ENCODE peak calls at places on chromosomes 2 and 18, in nine cellular contexts. K is endothelial cell, R is upper lobe of left lung, J is sigmoid colon, N is left ventricle myocardium inferior, P is WTC11, V is fibroblast of mammary gland, C is NB4, U is HFFc6. Z is an unnamed sample.

GRCh38 chr18:44130365-44130942 is 550.2 kb upstream of the SETBP1 start:
- DNase-seq in K (peak; percentile 51), R (no peak), J (no peak), N (no peak), P (peak; percentile 33), V (peak; percentile 60), C (peak; percentile 54), U (no peak), Z (no peak)

GRCh38 chr2:113370478-113371091 is 66.9 kb upstream of the ZNG1B start:
- DNase-seq in K (peak; percentile 65), R (no peak), J (peak; percentile 81), N (peak; percentile 40), P (peak; percentile 72), V (peak; percentile 76), C (peak; percentile 82), U (peak; percentile 73), Z (peak; percentile 75)

GRCh38 chr18:56929861-56930260 is 217.0 kb upstream of the BOD1L2 start:
- DNase-seq in K (no peak), R (peak; percentile 10), J (no peak), N (no peak), P (no peak), V (no peak), C (no peak), U (no peak), Z (no peak)

GRCh38 chr18:63131106-63131943 is 188.2 kb downstream of the BCL2 start:
- DNase-seq in K (peak; percentile 28), R (no peak), J (peak; percentile 73), N (no peak), P (peak; percentile 45), V (peak; percentile 72), C (peak; percentile 70), U (peak; percentile 48), Z (no peak)

GRCh38 chr2:189662674-189663226 is 1.5 kb downstream of the ASNSD1 start:
- DNase-seq in K (no peak), R (peak; percentile 2), J (no peak), N (no peak), P (no peak), V (no peak), C (no peak), U (no peak), Z (no peak)

GRCh38 chr18:58700209-58700608 is 28.9 kb downstream of the MALT1 start:
- DNase-seq in K (no peak), R (no peak), J (no peak), N (no peak), P (no peak), V (no peak), C (no peak), U (no peak), Z (no peak)

GRCh38 chr2:128424806-128425205 is 106.1 kb upstream of the HS6ST1 start:
- DNase-seq in K (no peak), R (no peak), J (peak; percentile 27), N (no peak), P (no peak), V (no peak), C (no peak), U (no peak), Z (no peak)

GRCh38 chr2:201807452-201807980 is 1.2 kb downstream of the CDK15 start:
- DNase-seq in K (no peak), R (no peak), J (peak; percentile 72), N (peak; percentile 34), P (no peak), V (peak; percentile 94), C (no peak), U (peak; percentile 43), Z (no peak)

GRCh38 chr2:164898475-164898874 is 56.9 kb downstream of the SLC38A11 start:
- DNase-seq in K (no peak), R (no peak), J (no peak), N (no peak), P (no peak), V (peak; percentile 48), C (no peak), U (peak; percentile 72), Z (no peak)

GRCh38 chr2:174535757-174536703 is 49.2 kb upstream of the GPR155 start:
- DNase-seq in K (no peak), R (no peak), J (no peak), N (no peak), P (no peak), V (no peak), C (no peak), U (no peak), Z (no peak)

GRCh38 chr2:105895995-105896764 is 151.5 kb downstream of the NCK2 start:
- DNase-seq in K (no peak), R (no peak), J (no peak), N (no peak), P (no peak), V (no peak), C (no peak), U (no peak), Z (no peak)

GRCh38 chr18:75132931-75133525 is 75.9 kb downstream of the PTGR3 start:
- DNase-seq in K (no peak), R (no peak), J (no peak), N (no peak), P (no peak), V (no peak), C (no peak), U (no peak), Z (peak; percentile 30)

DNA sequence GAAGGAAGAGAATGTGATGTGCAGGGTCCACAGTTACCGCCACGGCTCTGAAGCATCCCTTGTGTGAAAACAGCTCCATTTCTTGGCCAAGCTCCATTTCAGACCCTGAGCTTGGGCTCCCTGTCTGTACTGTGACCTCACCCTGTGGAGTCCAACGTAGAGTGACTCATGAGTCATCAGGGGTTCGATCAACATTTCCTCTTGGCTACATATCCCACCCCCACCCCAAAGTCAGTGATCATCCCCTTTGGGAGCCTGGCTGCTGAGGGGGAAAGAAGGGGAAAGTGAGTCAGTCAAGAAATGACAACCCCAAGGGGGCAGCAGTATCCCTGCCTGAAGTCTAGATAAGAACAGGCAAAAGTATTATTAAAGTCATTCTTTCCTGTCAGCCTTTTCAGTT is 62.2 kb downstream of the PAPOLG start:
- DNase-seq in K (no peak), R (no peak), J (no peak), N (no peak), P (no peak), V (peak; percentile 25), C (peak; percentile 63), U (no peak), Z (no peak)
- TF ChIP-seq CTCF in K (no peak), R (no peak), J (no peak), N (no peak), P (no peak), V (peak; percentile 28), C (peak; percentile 25), U (peak; percentile 55), Z (no peak)

DNA sequence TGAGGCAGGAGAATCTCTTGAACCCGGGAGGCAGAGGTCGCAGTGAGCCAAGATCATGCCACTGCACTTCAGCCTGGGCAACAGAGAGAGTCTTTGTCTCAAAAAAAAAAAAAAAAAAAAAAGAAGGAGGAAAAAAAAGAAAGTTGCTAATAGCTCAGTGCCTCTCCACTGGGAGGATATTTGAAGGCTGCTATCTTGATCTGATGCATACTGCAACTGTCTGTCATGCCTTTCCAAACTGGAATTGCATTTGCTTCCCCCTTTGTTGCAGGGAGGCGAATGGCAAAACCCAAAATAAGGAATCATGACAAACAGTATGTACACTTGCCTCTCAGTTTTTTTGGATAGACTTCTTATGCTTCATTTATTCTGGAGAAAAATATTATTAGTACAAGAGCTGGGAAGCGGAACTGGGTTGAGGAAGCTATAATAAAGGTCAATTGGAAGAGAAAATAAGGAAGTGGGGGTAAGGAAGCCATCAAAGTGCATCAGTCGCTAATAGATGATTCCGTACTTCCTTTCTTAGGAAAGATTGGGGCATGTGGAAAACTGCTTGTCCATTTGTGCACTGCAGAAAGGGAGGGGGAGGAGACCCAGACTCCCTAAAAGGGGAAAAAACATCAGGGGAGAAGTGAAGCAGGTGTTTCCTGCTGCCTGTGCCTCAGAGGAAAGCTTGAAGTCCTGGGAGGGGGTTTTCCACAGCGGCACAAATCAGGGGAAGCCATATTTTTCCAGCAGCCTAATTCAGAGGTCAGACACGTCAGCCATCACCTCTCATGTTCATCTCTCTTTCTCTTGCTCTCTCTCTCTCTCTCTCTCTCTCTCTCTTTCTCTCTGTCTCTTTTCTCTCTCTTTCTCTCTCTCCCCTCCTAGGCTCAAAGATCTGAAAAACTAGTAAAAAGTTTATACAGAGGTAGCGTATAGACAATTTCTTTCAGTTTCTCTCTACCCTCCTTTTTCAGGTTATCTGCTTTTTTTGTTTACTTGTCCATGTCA is 301.4 kb upstream of the TNP1 start:
- DNase-seq in K (peak; percentile 49), R (no peak), J (no peak), N (no peak), P (no peak), V (no peak), C (no peak), U (no peak), Z (no peak)
- TF ChIP-seq CTCF in K (no peak), R (no peak), J (no peak), N (no peak), P (no peak), V (no peak), C (no peak), U (no peak), Z (no peak)

DNA sequence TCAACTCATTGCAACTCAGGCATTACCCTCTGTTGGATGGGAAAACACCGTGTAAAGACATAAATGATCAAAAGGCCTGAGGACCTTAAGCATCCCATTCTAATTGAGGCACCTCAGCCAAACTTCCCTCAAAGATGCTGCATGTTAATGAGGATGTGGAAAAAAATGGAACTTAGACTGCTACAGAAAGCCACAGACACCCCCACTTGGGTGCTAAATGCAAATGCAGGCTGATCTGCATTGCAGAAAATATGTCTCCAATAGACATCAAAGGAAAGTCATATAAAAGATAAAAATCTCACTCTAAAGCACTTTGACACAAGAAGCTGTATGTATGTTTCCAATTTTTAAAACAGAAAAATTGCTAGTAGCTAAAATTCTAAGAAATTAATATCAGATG is 504.7 kb downstream of the KCNJ3 start:
- DNase-seq in K (no peak), R (no peak), J (no peak), N (no peak), P (no peak), V (no peak), C (peak; percentile 9), U (no peak), Z (no peak)
- TF ChIP-seq CTCF in K (no peak), R (no peak), J (no peak), N (no peak), P (no peak), V (no peak), C (no peak), U (no peak), Z (no peak)

GRCh38 chr2:238120463-238121298 is 17.8 kb upstream of the KLHL30 start:
- DNase-seq in K (no peak), R (peak; percentile 75), J (no peak), N (no peak), P (peak; percentile 49), V (no peak), C (peak; percentile 58), U (no peak), Z (peak; percentile 62)
- TF ChIP-seq CTCF in K (no peak), R (no peak), J (no peak), N (peak; percentile 49), P (no peak), V (no peak), C (no peak), U (peak; percentile 47), Z (no peak)

DNA sequence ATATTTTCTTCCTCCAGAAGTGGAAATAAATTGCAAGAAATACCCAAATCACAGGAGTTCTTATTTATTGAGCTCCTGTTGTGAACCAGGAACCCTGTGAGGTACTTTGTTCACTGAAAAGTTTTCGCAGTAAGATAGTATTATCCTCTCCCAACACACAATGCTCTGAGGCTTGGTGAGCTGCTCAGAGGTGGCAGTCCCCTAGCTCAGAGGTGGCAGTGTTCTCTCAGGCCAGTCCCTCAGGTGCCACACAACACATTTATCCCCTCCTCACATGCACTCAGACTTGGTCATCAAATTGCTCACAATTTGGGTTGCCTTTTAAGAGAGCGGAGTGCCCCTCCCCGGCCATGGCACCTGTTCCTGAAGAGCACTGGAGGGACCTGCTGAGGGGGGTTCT is 25.9 kb downstream of the FAM228A start:
- DNase-seq in K (no peak), R (no peak), J (no peak), N (no peak), P (no peak), V (no peak), C (no peak), U (no peak), Z (no peak)
- TF ChIP-seq CTCF in K (no peak), R (no peak), J (no peak), N (no peak), P (no peak), V (no peak), C (no peak), U (no peak), Z (no peak)